ENCODE peak calls at places on chromosomes 4 and X, in seven cellular contexts. W is CD4-positive, CD25-positive, alpha-beta regulatory T cell; U is AG09309; X is H54; G is cerebellar cortex; Y is AG08396; I is ACHN. Z is an unnamed sample.

GRCh38 chr4:25484243-25484721 is 107.2 kb downstream of the ANAPC4 start:
- DNase-seq in W (no peak), U (no peak), X (no peak), G (no peak), Y (no peak), I (no peak), Z (peak)

GRCh38 chr4:158322119-158322518 is 111.8 kb downstream of the TMEM144 start:
- DNase-seq in W (no peak), U (peak), X (no peak), G (no peak), Y (no peak), I (no peak), Z (no peak)

GRCh38 chr4:7976634-7977033 is 37.0 kb upstream of the AFAP1 start:
- DNase-seq in W (no peak), U (no peak), X (no peak), G (no peak), Y (no peak), I (no peak), Z (no peak)

GRCh38 chr4:89364559-89364958 is 57.0 kb upstream of the GPRIN3 start:
- DNase-seq in W (no peak), U (no peak), X (no peak), G (no peak), Y (no peak), I (no peak), Z (no peak)

GRCh38 chr4:7761720-7762119 is 177.9 kb downstream of the AFAP1 start:
- DNase-seq in W (peak), U (no peak), X (peak), G (peak), Y (peak), I (peak), Z (no peak)

GRCh38 chrX:86806786-86807185 is 658.5 kb downstream of the DACH2 start:
- DNase-seq in W (no peak), U (no peak), X (no peak), G (no peak), Y (peak), I (peak), Z (no peak)

GRCh38 chr4:189117426-189117825 is 823.2 kb upstream of the FRG1 start:
- DNase-seq in W (no peak), U (no peak), X (no peak), G (no peak), Y (no peak), I (no peak), Z (no peak)

GRCh38 chr4:73438582-73439215 is 2.7 kb downstream of the AFP start:
- DNase-seq in W (no peak), U (no peak), X (no peak), G (no peak), Y (no peak), I (no peak), Z (no peak)

GRCh38 chrX:39813631-39814246 is 284.0 kb downstream of the BCOR start:
- DNase-seq in W (no peak), U (no peak), X (no peak), G (peak), Y (peak), I (no peak), Z (no peak)

GRCh38 chr4:182478475-182478874 is 235.3 kb downstream of the TENM3 start:
- DNase-seq in W (peak), U (peak), X (peak), G (peak), Y (peak), I (peak), Z (no peak)

GRCh38 chr4:177853198-177853597 is 411.0 kb upstream of the AGA start:
- DNase-seq in W (no peak), U (no peak), X (no peak), G (no peak), Y (no peak), I (no peak), Z (no peak)

GRCh38 chrX:28901637-28902036 is 314.4 kb downstream of the IL1RAPL1 start:
- DNase-seq in W (no peak), U (no peak), X (no peak), G (no peak), Y (no peak), I (no peak), Z (no peak)

GRCh38 chr4:109179089-109179488 is 123.4 kb downstream of the COL25A1 start:
- DNase-seq in W (no peak), U (no peak), X (no peak), G (no peak), Y (no peak), I (no peak), Z (no peak)

GRCh38 chr4:116638592-116638991 is 446.8 kb downstream of the TRAM1L1 start:
- DNase-seq in W (no peak), U (no peak), X (no peak), G (no peak), Y (no peak), I (no peak), Z (no peak)

GRCh38 chrX:48540015-48540350 is 469 bp downstream of the TBC1D25 start:
- DNase-seq in W (peak), U (no peak), X (no peak), G (peak), Y (peak), I (no peak), Z (no peak)

GRCh38 chr4:55742655-55743191 is 76.9 kb upstream of the EXOC1L start:
- DNase-seq in W (no peak), U (no peak), X (no peak), G (no peak), Y (no peak), I (no peak), Z (no peak)

GRCh38 chrX:55127692-55128091 is 38.9 kb downstream of the PAGE2 start:
- DNase-seq in W (no peak), U (no peak), X (no peak), G (no peak), Y (no peak), I (no peak), Z (no peak)

GRCh38 chr4:17941731-17942130 is 79.8 kb downstream of the LCORL start:
- DNase-seq in W (no peak), U (no peak), X (no peak), G (no peak), Y (no peak), I (no peak), Z (no peak)

GRCh38 chr4:26020083-26020668 is 106.2 kb downstream of the SMIM20 start:
- DNase-seq in W (peak), U (no peak), X (no peak), G (no peak), Y (no peak), I (no peak), Z (no peak)

GRCh38 chrX:40148439-40149285 is 50.9 kb upstream of the BCOR start:
- DNase-seq in W (no peak), U (no peak), X (no peak), G (no peak), Y (no peak), I (no peak), Z (no peak)

GRCh38 chr4:770022-770421 is 55.9 kb downstream of the CPLX1 start:
- DNase-seq in W (no peak), U (no peak), X (no peak), G (no peak), Y (peak), I (no peak), Z (no peak)

GRCh38 chrX:65723706-65724105 is 56.3 kb downstream of the MSN start:
- DNase-seq in W (peak), U (no peak), X (no peak), G (no peak), Y (no peak), I (no peak), Z (no peak)

GRCh38 chr4:179307297-179308136 is 1865.3 kb upstream of the AGA start:
- DNase-seq in W (no peak), U (no peak), X (no peak), G (peak), Y (peak), I (peak), Z (no peak)

GRCh38 chrX:30141966-30142365 is 73.4 kb upstream of the MAGEB2 start:
- DNase-seq in W (no peak), U (no peak), X (no peak), G (peak), Y (peak), I (peak), Z (no peak)

Z was measured in kidney epithelial cell.